ENCODE peak calls at places on chromosomes 6 and 20, in six cellular contexts. A, J, Q, K, F and M are unnamed samples.

GRCh38 chr6:10341605-10342004 is 73.3 kb downstream of the TFAP2A start:
- DNase-seq in F (no peak), A (no peak), Q (no peak), J (no peak), K (no peak), M (no peak)

GRCh38 chr6:70527071-70527737 is 39.5 kb upstream of the SDHAF4 start:
- DNase-seq in A (peak), Q (no peak), K (no peak), J (no peak), F (peak), M (no peak)

GRCh38 chr20:13525225-13525940 is 113.3 kb downstream of the TASP1 start:
- DNase-seq in F (peak), K (no peak), J (no peak), Q (no peak), A (peak), M (no peak)

GRCh38 chr6:157575436-157576145 is 194.6 kb downstream of the ZDHHC14 start:
- DNase-seq in K (no peak), J (no peak), F (no peak), Q (no peak), A (no peak), M (no peak)

GRCh38 chr6:153214439-153214838 is 83.4 kb upstream of the RGS17 start:
- DNase-seq in F (no peak), J (no peak), A (no peak), K (no peak), Q (no peak), M (no peak)

GRCh38 chr6:41730531-41731436 is 4.6 kb downstream of the TFEB start:
- DNase-seq in K (no peak), Q (no peak), F (no peak), A (no peak), J (no peak), M (no peak)

GRCh38 chr20:57998981-57999464 is 229.4 kb downstream of the ANKRD60 start:
- DNase-seq in A (no peak), F (no peak), Q (no peak), K (no peak), J (no peak), M (no peak)

GRCh38 chr6:126618639-126619331 is 278.9 kb downstream of the CENPW start:
- DNase-seq in J (no peak), F (no peak), A (no peak), Q (no peak), K (no peak), M (no peak)

GRCh38 chr6:22845467-22845866 is 276.1 kb downstream of the HDGFL1 start:
- DNase-seq in K (no peak), J (no peak), Q (no peak), A (no peak), F (no peak), M (no peak)

GRCh38 chr6:30818426-30818841 is 65.9 kb upstream of the DDR1 start:
- DNase-seq in Q (no peak), J (no peak), A (peak), K (no peak), F (peak), M (no peak)

GRCh38 chr6:109239192-109239917 is 142.9 kb downstream of the CD164 start:
- DNase-seq in J (no peak), K (no peak), A (no peak), F (peak), Q (no peak), M (no peak)

GRCh38 chr6:2124260-2124709 is 121.1 kb downstream of the GMDS start:
- DNase-seq in J (no peak), A (peak), K (peak), F (no peak), Q (peak), M (no peak)

GRCh38 chr6:3252369-3252768 is 6.4 kb upstream of the PSMG4 start:
- DNase-seq in A (no peak), Q (no peak), F (no peak), J (no peak), K (no peak), M (no peak)

GRCh38 chr6:26532699-26533523 is 5.3 kb upstream of the HMGN4 start:
- DNase-seq in K (peak), Q (peak), F (peak), J (peak), A (peak), M (peak)

GRCh38 chr6:169251371-169251802 is 2.3 kb downstream of the THBS2 start:
- DNase-seq in J (peak), K (no peak), A (no peak), Q (no peak), F (no peak), M (peak)

GRCh38 chr6:33926451-33926850 is 122.6 kb upstream of the MLN start:
- DNase-seq in A (peak), F (peak), Q (no peak), K (no peak), J (peak), M (no peak)

GRCh38 chr20:26218301-26218700 is 521.6 kb upstream of the ZNF337 start:
- DNase-seq in F (peak), K (no peak), Q (no peak), A (no peak), J (no peak), M (no peak)

GRCh38 chr6:25583906-25584305 is 68.1 kb upstream of the SCGN start:
- DNase-seq in A (no peak), F (no peak), J (no peak), Q (no peak), K (no peak), M (no peak)

GRCh38 chr6:134908906-134909516 is 40.9 kb downstream of the ALDH8A1 start:
- DNase-seq in A (peak), F (peak), J (no peak), K (peak), Q (peak), M (peak)

GRCh38 chr20:3784226-3784853 is 2.2 kb downstream of the CENPB start:
- DNase-seq in J (no peak), Q (no peak), K (no peak), A (no peak), F (no peak), M (no peak)

GRCh38 chr6:84103029-84103428 is 69.5 kb downstream of the MRAP2 start:
- DNase-seq in A (peak), J (no peak), K (no peak), F (no peak), Q (no peak), M (no peak)

GRCh38 chr6:169969372-169970099 is 218.1 kb downstream of the ERMARD start:
- DNase-seq in Q (no peak), F (no peak), J (peak), K (no peak), A (no peak), M (no peak)

GRCh38 chr6:31112478-31112877 is at the start of gene C6orf15:
- DNase-seq in K (no peak), Q (no peak), F (peak), A (no peak), J (no peak), M (no peak)

GRCh38 chr6:67200626-67201403 is 1434.3 kb upstream of the ADGRB3 start:
- DNase-seq in K (no peak), F (no peak), A (no peak), J (no peak), Q (no peak), M (no peak)

GRCh38 chr6:79640146-79641111 is 9.3 kb downstream of the SH3BGRL2 start:
- DNase-seq in A (no peak), Q (peak), J (no peak), K (no peak), F (no peak), M (no peak)

GRCh38 chr6:134114918-134115714 is 62.7 kb upstream of the SLC2A12 start:
- DNase-seq in K (no peak), J (no peak), A (no peak), F (no peak), Q (no peak), M (no peak)

GRCh38 chr6:143621876-143622605 is 55.7 kb upstream of the PHACTR2 start:
- DNase-seq in K (no peak), Q (no peak), A (peak), J (no peak), F (no peak), M (no peak)

GRCh38 chr20:11676618-11677289 is 240.9 kb upstream of the BTBD3 start:
- DNase-seq in F (peak), K (no peak), A (peak), Q (no peak), J (peak), M (peak)

GRCh38 chr6:149999636-150000035 is 25.7 kb downstream of the RAET1L start:
- DNase-seq in Q (no peak), K (no peak), F (no peak), J (no peak), A (no peak), M (no peak)

GRCh38 chr6:114339706-114340105 is 3.1 kb downstream of the HS3ST5 start:
- DNase-seq in K (no peak), J (no peak), F (peak), Q (no peak), A (peak), M (no peak)

GRCh38 chr20:60820918-60821317 is 431.1 kb upstream of the CDH4 start:
- DNase-seq in A (no peak), J (no peak), K (no peak), Q (no peak), F (no peak), M (no peak)

GRCh38 chr20:2757969-2758368 is 42.5 kb downstream of the CPXM1 start:
- DNase-seq in A (no peak), K (no peak), F (no peak), J (no peak), Q (no peak), M (no peak)

DNA sequence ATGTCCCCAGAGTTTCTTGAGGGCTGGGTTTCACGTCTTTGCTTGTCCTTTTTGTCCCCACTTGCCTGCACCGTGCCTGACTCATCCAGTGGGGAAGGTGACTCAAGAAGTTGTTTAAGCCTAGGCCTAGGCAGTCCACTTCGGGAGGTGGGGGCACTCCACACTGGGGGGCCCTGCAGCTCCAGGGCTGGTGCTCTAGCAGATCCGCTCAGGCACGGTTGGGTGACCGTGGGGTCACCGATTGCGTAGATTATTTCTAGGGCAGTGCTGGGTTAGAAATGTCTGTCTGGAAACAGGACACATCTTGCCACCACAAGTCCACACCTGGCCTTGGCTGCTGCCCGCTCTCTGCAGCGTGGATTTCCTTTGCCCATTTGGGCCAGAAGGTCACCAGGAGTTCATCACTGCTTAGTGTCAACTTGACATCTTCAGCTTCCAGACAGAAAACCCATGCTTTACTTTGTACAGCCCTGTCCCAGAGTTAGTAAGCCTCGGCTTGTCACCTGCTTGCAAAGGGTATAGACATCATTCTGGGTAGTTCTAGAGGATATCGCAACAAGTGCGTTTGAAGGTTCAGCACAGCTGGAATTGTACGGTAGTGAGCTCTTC is 13.6 kb upstream of the C20orf144 start:
- DNase-seq in J (no peak), K (no peak), A (peak), F (peak), Q (peak), M (no peak)
- H3K27ac ChIP-seq in J (no peak), K (no peak), A (no peak), F (peak), Q (peak), M (peak)

GRCh38 chr6:6749791-6750434 is 161.4 kb downstream of the LY86 start:
- DNase-seq in J (peak), K (peak), Q (peak), F (peak), A (peak), M (peak)

GRCh38 chr6:6751615-6752014 is 163.1 kb downstream of the LY86 start:
- DNase-seq in J (no peak), F (no peak), Q (no peak), A (no peak), K (no peak), M (no peak)

GRCh38 chr6:6753301-6753700 is 164.8 kb downstream of the LY86 start:
- DNase-seq in A (no peak), K (no peak), F (no peak), J (no peak), Q (no peak), M (no peak)

GRCh38 chr6:6751197-6751596 is 162.7 kb downstream of the LY86 start:
- DNase-seq in F (no peak), J (no peak), Q (no peak), A (no peak), K (no peak), M (no peak)

GRCh38 chr6:6752129-6752528 is 163.6 kb downstream of the LY86 start:
- DNase-seq in K (no peak), F (no peak), Q (no peak), J (peak), A (peak), M (no peak)
- H3K27ac ChIP-seq in K (peak), F (no peak), Q (peak), J (no peak), A (peak), M (no peak)

GRCh38 chr20:9300534-9300933 is 213.9 kb upstream of the LAMP5 start:
- DNase-seq in A (peak), J (no peak), K (no peak), F (peak), Q (no peak), M (no peak)
- H3K27ac ChIP-seq in A (no peak), J (no peak), K (no peak), F (no peak), Q (no peak), M (no peak)

GRCh38 chr20:44614525-44614924 is 32.1 kb downstream of the PKIG start:
- DNase-seq in A (no peak), F (no peak), J (no peak), K (no peak), Q (peak), M (no peak)

GRCh38 chr20:44615169-44615791 is 32.9 kb downstream of the PKIG start:
- DNase-seq in K (no peak), F (no peak), Q (peak), J (peak), A (peak), M (no peak)

GRCh38 chr20:44615876-44616603 is 33.7 kb downstream of the PKIG start:
- DNase-seq in Q (peak), F (no peak), K (no peak), J (no peak), A (no peak), M (peak)

GRCh38 chr20:44616604-44616964 is 34.2 kb downstream of the PKIG start:
- DNase-seq in Q (peak), F (no peak), J (peak), A (no peak), K (peak), M (no peak)

GRCh38 chr20:44613575-44613974 is 31.2 kb downstream of the PKIG start:
- DNase-seq in A (no peak), F (no peak), K (no peak), Q (no peak), J (no peak), M (no peak)
- H3K27ac ChIP-seq in A (no peak), F (no peak), K (no peak), Q (peak), J (no peak), M (peak)

GRCh38 chr6:127969701-127970100 is 68.8 kb upstream of the THEMIS start:
- DNase-seq in A (no peak), F (no peak), K (no peak), J (no peak), Q (no peak), M (no peak)

GRCh38 chr6:127968394-127968793 is 67.5 kb upstream of the THEMIS start:
- DNase-seq in A (no peak), F (no peak), Q (no peak), K (no peak), J (no peak), M (no peak)

GRCh38 chr6:127971945-127972391 is 71.1 kb upstream of the THEMIS start:
- DNase-seq in A (peak), Q (no peak), F (peak), K (no peak), J (no peak), M (no peak)

GRCh38 chr6:127972815-127973214 is 72.0 kb upstream of the THEMIS start:
- DNase-seq in K (no peak), J (no peak), A (peak), F (no peak), Q (no peak), M (no peak)

DNA sequence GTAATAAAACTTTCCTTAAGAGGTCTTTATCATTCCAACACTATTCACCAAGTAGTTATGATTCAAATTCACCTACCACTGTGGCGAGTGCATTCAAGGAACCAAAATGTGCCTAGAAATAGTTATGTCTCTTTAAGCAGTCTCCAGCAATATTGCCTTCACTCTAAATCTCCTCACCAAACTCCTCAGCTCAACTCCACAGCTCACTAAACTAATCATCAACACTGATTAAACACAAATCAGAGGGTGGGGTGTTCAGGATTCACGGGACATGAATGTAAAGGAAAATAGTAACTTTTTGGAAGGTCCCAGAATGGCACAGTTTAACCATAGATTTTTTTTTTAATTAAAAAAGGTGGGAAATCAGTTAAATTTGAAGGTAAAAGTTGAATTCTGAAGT is 70.5 kb upstream of the THEMIS start:
- DNase-seq in F (no peak), J (no peak), Q (no peak), K (no peak), A (no peak), M (no peak)
- H3K27ac ChIP-seq in F (peak), J (no peak), Q (no peak), K (no peak), A (no peak), M (no peak)

DNA sequence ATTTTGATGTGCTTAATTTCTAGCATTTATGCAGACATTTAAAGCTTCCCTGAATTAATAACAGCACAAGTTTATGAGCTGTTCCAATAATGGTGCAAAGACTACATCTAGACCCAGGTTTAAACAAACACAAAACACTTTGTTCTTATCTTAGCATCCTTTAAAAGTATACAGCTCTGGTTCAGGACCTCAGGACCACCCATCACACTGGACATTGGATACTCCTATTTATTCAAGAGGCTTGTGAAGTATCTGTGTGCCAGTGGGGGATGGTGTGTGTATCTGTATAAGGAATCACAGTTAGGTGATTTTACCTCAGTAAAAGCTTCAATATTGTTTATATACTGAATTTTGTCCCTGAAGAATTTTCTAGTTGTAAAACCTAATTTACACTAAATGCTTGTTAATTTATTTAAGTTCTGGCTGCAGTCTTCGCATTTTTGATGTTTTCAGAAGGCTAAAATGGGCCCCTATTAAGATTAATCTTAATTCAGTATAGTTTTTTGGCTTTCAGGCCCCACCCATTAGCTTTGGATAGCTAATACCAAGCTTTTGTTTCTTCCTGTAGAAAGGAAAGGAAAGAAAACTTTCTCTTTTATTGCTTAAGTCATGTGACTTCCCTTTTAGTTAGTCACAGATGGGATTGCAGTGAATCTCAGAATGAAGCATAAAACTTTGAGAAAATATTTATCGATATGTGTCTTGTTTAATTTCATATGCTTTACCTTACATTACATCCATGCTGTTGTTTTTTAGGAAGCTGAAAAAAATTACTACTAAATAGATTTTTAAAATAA is 13.1 kb downstream of the LIN28B start:
- DNase-seq in F (no peak), Q (no peak), K (no peak), J (no peak), A (no peak), M (no peak)
- H3K27ac ChIP-seq in F (no peak), Q (no peak), K (no peak), J (peak), A (no peak), M (no peak)

GRCh38 chr6:44076016-44076365 is 51.3 kb downstream of the MRPL14 start:
- DNase-seq in J (no peak), K (no peak), A (no peak), F (no peak), Q (no peak), M (no peak)

GRCh38 chr6:44078219-44078794 is 48.9 kb downstream of the MRPL14 start:
- DNase-seq in Q (no peak), K (no peak), A (no peak), J (no peak), F (no peak), M (no peak)

GRCh38 chr6:44076366-44077200 is 50.7 kb downstream of the MRPL14 start:
- DNase-seq in F (no peak), Q (peak), A (no peak), J (peak), K (peak), M (no peak)

GRCh38 chr6:44078795-44079671 is 48.2 kb downstream of the MRPL14 start:
- DNase-seq in A (peak), F (peak), J (peak), Q (peak), K (peak), M (no peak)

DNA sequence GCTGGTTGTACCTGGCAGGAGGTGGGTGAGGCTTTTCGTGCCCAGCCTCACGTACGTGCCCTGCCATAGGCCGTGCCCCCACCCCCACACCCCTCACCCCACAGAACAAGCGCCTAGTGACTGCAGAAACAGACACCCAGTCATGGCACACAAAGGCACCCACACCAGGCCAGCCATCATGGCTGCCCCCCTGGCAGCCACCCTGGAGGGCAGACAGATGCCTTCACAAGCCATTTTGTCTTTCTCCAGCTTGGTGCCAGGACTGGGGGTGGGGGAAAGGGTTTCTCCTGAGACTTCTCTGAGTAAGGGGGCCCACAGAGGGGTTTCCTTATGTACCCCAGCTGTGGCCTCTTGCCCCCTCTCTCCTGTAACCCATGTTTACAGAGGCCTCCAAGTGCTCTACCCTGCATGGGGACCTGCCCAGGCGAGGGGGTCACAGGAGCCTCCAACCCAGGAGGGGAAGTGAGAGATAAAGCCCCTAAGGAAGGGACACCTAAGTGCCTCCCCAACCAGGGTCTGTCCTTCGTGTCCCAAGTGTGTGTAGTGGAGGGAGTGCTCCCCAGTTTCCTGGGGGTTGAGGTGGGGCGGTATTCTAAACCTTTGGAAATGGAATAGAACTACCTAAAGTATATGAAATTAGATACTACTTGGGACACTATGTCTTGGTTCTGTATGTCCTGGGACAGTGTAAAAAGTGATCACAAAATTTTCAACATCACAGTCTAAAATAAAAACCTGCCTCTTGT is 49.9 kb downstream of the MRPL14 start:
- DNase-seq in F (no peak), J (no peak), Q (no peak), A (no peak), K (no peak), M (no peak)
- H3K27ac ChIP-seq in F (no peak), J (no peak), Q (peak), A (no peak), K (no peak), M (no peak)

GRCh38 chr20:50436696-50437095 is 73.5 kb upstream of the PTPN1 start:
- DNase-seq in Q (no peak), F (no peak), J (no peak), K (no peak), A (no peak), M (no peak)
- H3K27ac ChIP-seq in Q (no peak), F (peak), J (no peak), K (no peak), A (no peak), M (no peak)